ENCODE peak calls at places on chromosomes 11 and 22, in five cellular contexts. S is heart right ventricle, R is sigmoid colon, H is keratinocyte, Z is body of pancreas. M is an unnamed sample. For H3K36me3, the result is how much of the 10 kb centered on the place peaks cover.

GRCh38 chr11:44760917-44761545 is 34.3 kb downstream of the TSPAN18 start:
- DNase-seq in S (peak), R (peak), H (no peak), Z (no peak), M (no peak)

GRCh38 chr11:73047773-73048371 is 94.2 kb downstream of the FCHSD2 start:
- DNase-seq in S (no peak), R (no peak), H (no peak), Z (no peak), M (no peak)

GRCh38 chr22:27393371-27393770 is 408.2 kb downstream of the MN1 start:
- DNase-seq in S (no peak), R (no peak), H (no peak), Z (no peak), M (no peak)

GRCh38 chr11:14907411-14908213 is 15.6 kb upstream of the CYP2R1 start:
- DNase-seq in S (peak), R (peak), H (no peak), Z (peak), M (peak)

GRCh38 chr11:123197711-123198110 is 2.7 kb upstream of the CLMP start:
- DNase-seq in S (no peak), R (no peak), H (peak), Z (no peak), M (peak)

GRCh38 chr11:79100093-79100704 is 340.6 kb downstream of the TENM4 start:
- DNase-seq in S (no peak), R (no peak), H (no peak), Z (peak), M (no peak)

GRCh38 chr22:18110194-18110943 is at the start of gene TUBA8:
- DNase-seq in S (no peak), R (no peak), H (no peak), Z (peak), M (peak)

GRCh38 chr22:43512279-43512678 is 100.5 kb downstream of the MPPED1 start:
- DNase-seq in S (no peak), R (no peak), H (no peak), Z (no peak), M (no peak)

GRCh38 chr11:81888391-81888790 is 845.3 kb downstream of the FAM181B start:
- DNase-seq in S (no peak), R (no peak), H (no peak), Z (no peak), M (no peak)

GRCh38 chr11:126891556-126892217 is 108.9 kb downstream of the KIRREL3 start:
- DNase-seq in S (peak), R (no peak), H (no peak), Z (no peak), M (peak)

GRCh38 chr11:128936546-128937275 is 6.0 kb downstream of the TP53AIP1 start:
- DNase-seq in S (no peak), R (no peak), H (no peak), Z (no peak), M (peak)

GRCh38 chr11:69292221-69292648 is 1.7 kb upstream of the MYEOV start:
- DNase-seq in S (no peak), R (no peak), H (no peak), Z (peak), M (peak)

GRCh38 chr11:87878373-87878779 is 296.9 kb downstream of the RAB38 start:
- DNase-seq in S (no peak), R (no peak), H (no peak), Z (peak), M (no peak)

GRCh38 chr11:11081273-11081672 is 223.4 kb upstream of the ZBED5 start:
- DNase-seq in S (no peak), R (no peak), H (no peak), Z (no peak), M (no peak)

GRCh38 chr22:39906207-39906606 is 5.3 kb downstream of the GRAP2 start:
- DNase-seq in S (no peak), R (no peak), H (no peak), Z (no peak), M (no peak)

GRCh38 chr11:57903441-57904123 is 120.1 kb upstream of the OR9Q1 start:
- DNase-seq in S (no peak), R (no peak), H (peak), Z (peak), M (no peak)

GRCh38 chr11:2306971-2307732 is 5.3 kb downstream of the TSPAN32 start:
- DNase-seq in S (no peak), R (peak), H (no peak), Z (no peak), M (peak)

GRCh38 chr22:19820880-19821522 is 33.7 kb downstream of the GNB1L start:
- DNase-seq in S (no peak), R (peak), H (no peak), Z (no peak), M (peak)

GRCh38 chr11:74019860-74020259 is 11.0 kb upstream of the UCP3 start:
- DNase-seq in S (no peak), R (no peak), H (no peak), Z (no peak), M (no peak)

GRCh38 chr11:27697679-27698275 is 2.5 kb downstream of the BDNF start:
- DNase-seq in S (no peak), R (no peak), H (no peak), Z (no peak), M (no peak)

GRCh38 chr22:44628273-44628672 is 73.7 kb upstream of the PRR5 start:
- DNase-seq in S (no peak), R (no peak), H (no peak), Z (no peak), M (peak)

GRCh38 chr22:50531546-50532352 is 1.9 kb upstream of the TYMP start:
- DNase-seq in S (peak), R (peak), H (no peak), Z (peak), M (peak)

GRCh38 chr11:36793542-36793926 is 195.5 kb upstream of the RAG2 start:
- DNase-seq in S (no peak), R (no peak), H (no peak), Z (peak), M (no peak)

GRCh38 chr11:100308202-100308601 is 378.9 kb upstream of the ARHGAP42 start:
- DNase-seq in S (no peak), R (no peak), H (no peak), Z (no peak), M (no peak)

GRCh38 chr11:107526197-107526596 is 39.3 kb downstream of the ALKBH8 start:
- DNase-seq in S (no peak), R (no peak), H (no peak), Z (no peak), M (no peak)

GRCh38 chr11:86481399-86481798 is 106.7 kb downstream of the CCDC81 start:
- DNase-seq in S (no peak), R (no peak), H (no peak), Z (no peak), M (peak)

GRCh38 chr11:64878494-64879225 is at the start of gene EHD1:
- DNase-seq in S (peak), R (peak), H (no peak), Z (peak), M (peak)

GRCh38 chr22:41009222-41009948 is 58.2 kb downstream of the RBX1 start:
- DNase-seq in S (no peak), R (no peak), H (no peak), Z (no peak), M (peak)

GRCh38 chr22:39364646-39365405 is 15.0 kb downstream of the SYNGR1 start:
- DNase-seq in S (no peak), R (no peak), H (no peak), Z (no peak), M (peak)

GRCh38 chr11:73252577-73253191 is 19.5 kb upstream of the P2RY6 start:
- DNase-seq in S (no peak), R (peak), H (no peak), Z (no peak), M (no peak)

GRCh38 chr11:56852131-56852530 is 103.6 kb upstream of the OR9G4 start:
- DNase-seq in S (no peak), R (no peak), H (no peak), Z (no peak), M (no peak)

GRCh38 chr11:34531663-34532062 is 18.1 kb upstream of the ELF5 start:
- DNase-seq in S (no peak), R (no peak), H (no peak), Z (no peak), M (peak)

GRCh38 chr11:6129634-6130033 is 22.1 kb downstream of the OR56B4 start:
- DNase-seq in S (no peak), R (no peak), H (no peak), Z (no peak), M (no peak)

GRCh38 chr11:63017306-63017974 is 1.8 kb upstream of the SLC22A8 start:
- DNase-seq in S (no peak), R (peak), H (no peak), Z (no peak), M (no peak)

GRCh38 chr11:66316849-66317251 is at the start of gene CD248:
- DNase-seq in S (peak), R (peak), H (no peak), Z (peak), M (peak)

GRCh38 chr11:208177-208916 is 839 bp downstream of the RIC8A start:
- DNase-seq in S (peak), R (peak), H (no peak), Z (peak), M (peak)

GRCh38 chr11:70407814-70408213 is 9.5 kb downstream of the CTTN start:
- DNase-seq in S (no peak), R (no peak), H (no peak), Z (no peak), M (peak)

GRCh38 chr11:70410276-70410675 is 11.9 kb downstream of the CTTN start:
- DNase-seq in S (peak), R (no peak), H (no peak), Z (no peak), M (peak)

GRCh38 chr11:70409437-70409836 is 11.1 kb downstream of the CTTN start:
- DNase-seq in S (no peak), R (no peak), H (no peak), Z (no peak), M (no peak)

GRCh38 chr11:70411713-70412452 is 13.6 kb downstream of the CTTN start:
- DNase-seq in S (no peak), R (no peak), H (no peak), Z (no peak), M (peak)

GRCh38 chr11:70409871-70410270 is 11.5 kb downstream of the CTTN start:
- DNase-seq in S (no peak), R (no peak), H (no peak), Z (no peak), M (peak)
- H3K36me3 ChIP-seq in S (under half), R (half or more), H (half or more), Z (half or more), M (half or more)

GRCh38 chr11:76661306-76661751 is 9.2 kb downstream of the LRRC32 start:
- DNase-seq in S (no peak), R (peak), H (no peak), Z (no peak), M (peak)
- H3K36me3 ChIP-seq in S (under half), R (under half), H (under half), Z (under half), M (half or more)

GRCh38 chr22:29670615-29671014 is 49.2 kb upstream of the CABP7 start:
- DNase-seq in S (no peak), R (no peak), H (no peak), Z (no peak), M (no peak)
- H3K36me3 ChIP-seq in S (under half), R (under half), H (under half), Z (under half), M (half or more)

GRCh38 chr11:19746081-19746480 is 33.4 kb downstream of the NAV2 start:
- DNase-seq in S (no peak), R (no peak), H (no peak), Z (no peak), M (no peak)
- H3K36me3 ChIP-seq in S (under half), R (under half), H (under half), Z (under half), M (under half)

M was measured in osteoblast.